ENCODE peak calls at places on chromosome 2, in seven cellular contexts. K is heart right ventricle, J is transverse colon, N is OCI-LY7, X is psoas muscle, A is heart left ventricle, Q is neural progenitor cell. G is an unnamed sample. For H3K9me3, the result is how much of the 10 kb centered on the place peaks cover.

GRCh38 chr2:215764441-215765048 is 248.8 kb downstream of the MREG start:
- DNase-seq in K (no peak), Q (no peak), N (no peak), X (no peak), J (no peak), A (no peak), G (no peak)

GRCh38 chr2:112995346-112995920 is 9.8 kb upstream of the IL36A start:
- DNase-seq in X (no peak), J (no peak), K (no peak), A (no peak), Q (no peak), N (no peak), G (no peak)

GRCh38 chr2:17918789-17919188 is 40.3 kb downstream of the KCNS3 start:
- DNase-seq in J (no peak), X (no peak), N (peak), Q (peak), K (no peak), A (no peak), G (no peak)

GRCh38 chr2:28640263-28640907 is 111.2 kb upstream of the PPP1CB start:
- DNase-seq in A (no peak), X (no peak), K (no peak), Q (no peak), J (no peak), N (no peak), G (no peak)

GRCh38 chr2:47402555-47402804 is 476 bp upstream of the MSH2 start:
- DNase-seq in A (no peak), K (no peak), N (no peak), Q (no peak), X (no peak), J (no peak), G (no peak)

GRCh38 chr2:159712929-159713575 is 746 bp downstream of the MARCHF7 start:
- DNase-seq in A (no peak), K (no peak), X (no peak), N (peak), J (no peak), Q (no peak), G (no peak)

GRCh38 chr2:188380280-188380679 is 88.6 kb downstream of the GULP1 start:
- DNase-seq in K (no peak), J (no peak), A (no peak), X (no peak), Q (no peak), N (no peak), G (no peak)

GRCh38 chr2:101036562-101036961 is 34.5 kb downstream of the RPL31 start:
- DNase-seq in Q (no peak), J (no peak), N (peak), A (no peak), K (no peak), X (no peak), G (no peak)

GRCh38 chr2:157315901-157316300 is 9.7 kb downstream of the ERMN start:
- DNase-seq in A (no peak), N (no peak), J (no peak), K (no peak), X (no peak), Q (no peak), G (no peak)

GRCh38 chr2:163717474-163717873 is 18.3 kb downstream of the FIGN start:
- DNase-seq in J (no peak), N (no peak), A (no peak), Q (no peak), X (no peak), K (no peak), G (no peak)

GRCh38 chr2:136135924-136136906 is 18.3 kb upstream of the CXCR4 start:
- DNase-seq in A (no peak), X (no peak), J (peak), Q (no peak), K (no peak), N (peak), G (no peak)

GRCh38 chr2:85753525-85754312 is at the start of gene ATOH8:
- DNase-seq in N (peak), Q (peak), J (peak), X (peak), K (peak), A (peak), G (peak)

GRCh38 chr2:120538691-120539420 is 192.9 kb downstream of the INHBB start:
- DNase-seq in Q (no peak), A (no peak), K (no peak), X (no peak), N (no peak), J (no peak), G (no peak)

GRCh38 chr2:20666364-20667150 is at the start of gene GDF7:
- DNase-seq in N (no peak), K (peak), X (no peak), J (peak), A (peak), Q (peak), G (peak)

DNA sequence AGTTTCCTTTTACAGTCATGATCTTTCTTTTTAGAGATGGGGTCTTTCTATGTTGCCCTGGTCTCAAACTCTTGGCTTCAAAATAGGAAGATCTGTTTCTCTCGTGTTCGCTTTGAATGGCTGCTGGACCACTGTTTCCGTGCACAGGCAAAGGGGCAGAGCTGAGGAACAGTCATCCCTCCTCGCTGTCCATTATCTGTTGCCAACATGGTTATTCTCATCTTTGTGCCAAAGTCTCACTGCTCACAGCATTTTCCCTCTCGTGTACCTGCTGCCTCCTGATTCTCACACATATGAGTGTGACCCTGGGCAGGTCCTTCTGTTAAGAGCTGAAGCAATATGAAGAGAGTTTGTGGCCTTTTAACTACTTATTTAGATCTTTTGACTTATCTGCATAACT is 28.0 kb upstream of the CCNYL1 start:
- DNase-seq in N (no peak), X (no peak), K (no peak), A (no peak), J (no peak), Q (no peak), G (no peak)
- H3K4me3 ChIP-seq in N (no peak), X (no peak), K (no peak), A (no peak), J (no peak), Q (no peak), G (no peak)

GRCh38 chr2:145914716-145915115 is 1394.8 kb upstream of the ZEB2 start:
- DNase-seq in N (no peak), A (no peak), X (no peak), J (no peak), Q (no peak), K (no peak), G (no peak)

GRCh38 chr2:145916799-145917198 is 1396.9 kb upstream of the ZEB2 start:
- DNase-seq in A (no peak), N (no peak), J (no peak), K (no peak), X (no peak), Q (no peak), G (no peak)

GRCh38 chr2:145918951-145919350 is 1399.0 kb upstream of the ZEB2 start:
- DNase-seq in X (no peak), Q (no peak), K (no peak), A (no peak), N (no peak), J (no peak), G (no peak)

DNA sequence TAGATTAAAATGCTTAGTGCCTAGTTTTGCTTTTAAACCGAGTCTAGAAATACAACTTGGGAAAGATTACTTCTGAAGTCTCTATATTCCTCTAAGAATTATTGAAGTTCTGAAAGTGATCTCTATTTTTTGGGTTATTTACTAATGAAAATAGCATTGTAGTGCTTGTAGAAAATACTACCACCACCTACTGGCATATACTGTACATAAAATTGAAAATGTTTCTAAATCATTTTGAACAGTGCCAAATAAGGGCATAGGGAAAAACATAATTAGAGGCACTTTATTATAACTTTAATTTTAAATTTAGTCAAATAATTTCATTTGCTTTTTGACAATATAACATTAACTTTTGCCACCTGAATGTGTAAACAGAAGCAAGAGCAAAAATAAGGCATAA is 1399.6 kb upstream of the ZEB2 start:
- DNase-seq in K (no peak), J (no peak), N (no peak), A (no peak), X (no peak), Q (no peak), G (no peak)
- TF ChIP-seq CTCF in K (no peak), J (no peak), N (peak), A (peak), X (no peak), Q (no peak), G (no peak)

GRCh38 chr2:57146951-57147350 is 899.7 kb upstream of the VRK2 start:
- DNase-seq in N (no peak), Q (peak), A (no peak), J (no peak), X (no peak), K (no peak), G (no peak)
- H3K9me3 ChIP-seq in N (under half), Q (under half), A (under half), J (under half), X (under half), K (under half), G (under half)

GRCh38 chr2:191245046-191245868 is at the start of gene MYO1B:
- DNase-seq in Q (peak), K (peak), X (peak), J (peak), N (no peak), A (peak), G (peak)
- H3K4me3 ChIP-seq in Q (peak), K (peak), X (peak), J (peak), N (no peak), A (peak), G (peak)

GRCh38 chr2:179886-180285 is 83.9 kb downstream of the SH3YL1 start:
- DNase-seq in Q (no peak), J (no peak), N (no peak), X (no peak), A (no peak), K (no peak), G (no peak)
- TF ChIP-seq CTCF in Q (no peak), J (no peak), N (no peak), X (no peak), A (no peak), K (no peak), G (no peak)

GRCh38 chr2:127373362-127374083 is 14.3 kb downstream of the MAP3K2 start:
- DNase-seq in N (no peak), A (no peak), K (no peak), Q (no peak), X (no peak), J (no peak), G (no peak)
- H3K9me3 ChIP-seq in N (half or more), A (under half), K (under half), Q (under half), X (under half), J (under half), G (under half)

GRCh38 chr2:128545085-128545484 is 226.4 kb upstream of the HS6ST1 start:
- DNase-seq in A (no peak), N (no peak), K (no peak), X (no peak), J (no peak), Q (no peak), G (no peak)
- H3K4me3 ChIP-seq in A (no peak), N (no peak), K (no peak), X (no peak), J (no peak), Q (no peak), G (no peak)

G was measured in pancreas.